ENCODE peak calls at places on chromosomes 1 and 21, in five cellular contexts. One of them, this sample, is unnamed. For H3K79me2, the result is how much of the 10 kb centered on the place peaks cover.

GRCh38 chr1:170776147-170776734 is 112.3 kb downstream of the PRRX1 start:
- DNase-seq in HepG2: no peak
- DNase-seq in K562: no peak
- DNase-seq in DND-41: no peak
- DNase-seq in neural progenitor cell: no peak
- DNase-seq in this sample: no peak

GRCh38 chr1:78101514-78101913 is 55.7 kb downstream of the GIPC2 start:
- DNase-seq in neural progenitor cell: no peak
- DNase-seq in K562: no peak
- DNase-seq in DND-41: no peak
- DNase-seq in HepG2: peak
- DNase-seq in this sample: no peak

GRCh38 chr1:224502459-224503160 is 68.0 kb upstream of the WDR26 start:
- DNase-seq in neural progenitor cell: peak
- DNase-seq in DND-41: peak
- DNase-seq in K562: peak
- DNase-seq in HepG2: no peak
- DNase-seq in this sample: no peak

GRCh38 chr1:110319332-110320167 is 19.6 kb upstream of the RBM15 start:
- DNase-seq in HepG2: no peak
- DNase-seq in K562: no peak
- DNase-seq in DND-41: no peak
- DNase-seq in neural progenitor cell: no peak
- DNase-seq in this sample: no peak

GRCh38 chr1:55526716-55527115 is 311.6 kb upstream of the USP24 start:
- DNase-seq in HepG2: no peak
- DNase-seq in neural progenitor cell: peak
- DNase-seq in DND-41: no peak
- DNase-seq in K562: no peak
- DNase-seq in this sample: no peak

GRCh38 chr1:183349201-183349711 is 68.9 kb downstream of the NMNAT2 start:
- DNase-seq in DND-41: no peak
- DNase-seq in HepG2: no peak
- DNase-seq in neural progenitor cell: peak
- DNase-seq in K562: no peak
- DNase-seq in this sample: no peak

GRCh38 chr1:198056255-198056654 is 100.5 kb upstream of the NEK7 start:
- DNase-seq in neural progenitor cell: peak
- DNase-seq in DND-41: peak
- DNase-seq in HepG2: peak
- DNase-seq in K562: no peak
- DNase-seq in this sample: peak

GRCh38 chr1:31811605-31812004 is 4.2 kb downstream of the SPOCD1 start:
- DNase-seq in K562: peak
- DNase-seq in DND-41: no peak
- DNase-seq in HepG2: peak
- DNase-seq in neural progenitor cell: peak
- DNase-seq in this sample: peak

GRCh38 chr1:19483261-19483660 is 2.1 kb downstream of the CAPZB start:
- DNase-seq in HepG2: no peak
- DNase-seq in DND-41: no peak
- DNase-seq in neural progenitor cell: no peak
- DNase-seq in K562: no peak
- DNase-seq in this sample: no peak

GRCh38 chr1:46806196-46807020 is 7.6 kb downstream of the CYP4B1 start:
- DNase-seq in neural progenitor cell: no peak
- DNase-seq in HepG2: no peak
- DNase-seq in K562: no peak
- DNase-seq in DND-41: no peak
- DNase-seq in this sample: no peak

GRCh38 chr1:151130837-151131586 is 15.4 kb downstream of the SEMA6C start:
- DNase-seq in neural progenitor cell: peak
- DNase-seq in DND-41: no peak
- DNase-seq in K562: peak
- DNase-seq in HepG2: no peak
- DNase-seq in this sample: peak

GRCh38 chr1:176643536-176643935 is 180.6 kb downstream of the PAPPA2 start:
- DNase-seq in neural progenitor cell: no peak
- DNase-seq in K562: no peak
- DNase-seq in DND-41: no peak
- DNase-seq in HepG2: no peak
- DNase-seq in this sample: no peak

GRCh38 chr1:174160109-174160473 is 771 bp downstream of the RABGAP1L start:
- DNase-seq in K562: peak
- DNase-seq in DND-41: no peak
- DNase-seq in neural progenitor cell: peak
- DNase-seq in HepG2: peak
- DNase-seq in this sample: peak

GRCh38 chr1:43688109-43688387 is 19.3 kb upstream of the ST3GAL3 start:
- DNase-seq in neural progenitor cell: no peak
- DNase-seq in DND-41: no peak
- DNase-seq in K562: no peak
- DNase-seq in HepG2: no peak
- DNase-seq in this sample: no peak

GRCh38 chr1:67853704-67854103 is 20.4 kb upstream of the GNG12 start:
- DNase-seq in neural progenitor cell: peak
- DNase-seq in K562: peak
- DNase-seq in HepG2: peak
- DNase-seq in DND-41: peak
- DNase-seq in this sample: peak

GRCh38 chr1:46811053-46811452 is 12.2 kb downstream of the CYP4B1 start:
- DNase-seq in K562: no peak
- DNase-seq in HepG2: no peak
- DNase-seq in neural progenitor cell: no peak
- DNase-seq in DND-41: no peak
- DNase-seq in this sample: no peak

GRCh38 chr1:201309420-201309819 is 26.1 kb downstream of the PKP1 start:
- DNase-seq in DND-41: peak
- DNase-seq in neural progenitor cell: peak
- DNase-seq in K562: peak
- DNase-seq in HepG2: peak
- DNase-seq in this sample: peak

GRCh38 chr1:221841291-221841982 is 99.5 kb upstream of the DUSP10 start:
- DNase-seq in DND-41: no peak
- DNase-seq in neural progenitor cell: no peak
- DNase-seq in K562: no peak
- DNase-seq in HepG2: no peak
- DNase-seq in this sample: no peak

GRCh38 chr1:119987689-119988088 is 81.8 kb downstream of the NOTCH2 start:
- DNase-seq in neural progenitor cell: no peak
- DNase-seq in DND-41: peak
- DNase-seq in HepG2: no peak
- DNase-seq in K562: no peak
- DNase-seq in this sample: no peak

DNA sequence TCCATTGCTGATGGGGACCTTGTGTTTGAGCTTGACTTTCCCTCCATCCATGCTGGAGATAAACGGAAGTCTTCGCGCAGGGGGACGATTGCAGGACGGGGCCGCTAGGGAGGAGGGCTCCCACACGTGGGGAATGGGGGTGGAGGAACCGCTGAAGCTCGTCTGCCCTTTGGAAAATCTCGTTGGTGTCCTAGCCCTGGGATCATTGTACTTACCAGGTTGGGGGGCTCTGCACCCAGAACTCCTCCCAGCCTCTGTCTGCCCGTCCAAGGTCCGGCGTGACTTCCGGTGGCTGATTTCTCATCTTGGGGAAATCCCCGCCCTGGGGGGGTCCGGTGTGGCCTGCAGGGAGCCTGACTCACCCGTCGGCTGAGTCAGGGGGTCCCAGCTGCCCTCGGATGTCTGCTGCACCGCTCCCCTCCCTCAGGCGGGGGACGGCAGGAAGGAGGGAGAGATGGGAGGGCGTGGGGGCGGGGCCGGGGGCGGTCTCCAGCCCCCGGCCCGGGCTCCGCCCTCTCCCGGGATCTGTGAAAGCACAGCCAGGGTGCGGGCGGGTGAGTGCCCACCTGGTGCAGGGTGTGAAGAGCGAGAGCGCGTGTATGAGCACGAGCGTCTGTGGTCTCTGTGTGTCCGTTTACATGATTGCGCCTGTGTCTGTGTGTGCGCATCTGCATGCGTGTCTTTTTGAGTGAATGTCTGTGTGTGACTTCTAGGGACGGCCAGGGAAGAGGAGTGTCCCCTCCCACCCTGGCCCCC is 35.8 kb downstream of the PIK3CD start:
- DNase-seq in neural progenitor cell: peak
- DNase-seq in K562: peak
- DNase-seq in HepG2: peak
- DNase-seq in DND-41: peak
- DNase-seq in this sample: peak
- TF ChIP-seq CTCF in neural progenitor cell: peak
- TF ChIP-seq CTCF in K562: peak
- TF ChIP-seq CTCF in HepG2: no peak
- TF ChIP-seq CTCF in DND-41: no peak
- TF ChIP-seq CTCF in this sample: no peak

DNA sequence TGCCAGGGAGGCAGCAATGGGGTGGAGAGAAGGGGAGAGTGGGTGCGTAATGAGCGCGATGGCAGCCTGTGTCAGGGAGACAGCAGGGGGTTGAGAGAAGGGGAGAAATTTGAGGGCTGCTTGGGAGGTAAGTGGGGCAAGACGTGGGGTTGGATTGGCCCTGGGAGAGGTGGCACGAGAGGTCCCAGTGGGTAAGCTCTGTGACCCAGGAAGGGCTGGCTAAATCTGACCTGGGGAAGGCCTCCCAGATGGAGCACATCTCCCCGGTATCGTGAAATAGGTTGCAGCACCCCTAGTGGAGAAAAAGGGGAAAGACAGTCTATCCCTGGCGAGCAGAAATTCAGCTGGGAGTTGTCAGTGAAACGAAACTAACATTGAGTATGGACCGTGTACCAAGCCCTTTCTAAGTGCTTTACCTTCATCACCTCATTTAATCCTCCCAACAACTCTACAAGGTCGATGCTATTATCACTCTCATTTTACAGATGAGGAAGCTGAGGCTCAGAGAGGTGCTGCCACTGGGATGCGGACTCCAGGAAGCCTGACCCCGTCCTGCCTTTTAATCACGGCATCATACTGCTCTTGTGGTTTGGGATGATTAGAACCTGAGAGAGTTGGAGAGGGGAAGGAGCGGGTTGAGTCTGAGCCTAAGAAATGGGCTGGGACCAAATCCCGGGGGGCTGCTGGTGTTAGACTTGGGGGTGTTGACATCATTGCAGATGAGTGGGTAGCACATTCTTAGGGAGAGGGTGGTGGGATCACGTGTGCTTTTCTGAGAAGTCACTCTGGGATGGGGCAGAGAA is 56.6 kb upstream of the RPL11 start:
- DNase-seq in neural progenitor cell: peak
- DNase-seq in DND-41: peak
- DNase-seq in HepG2: peak
- DNase-seq in K562: peak
- DNase-seq in this sample: peak
- H3K27ac ChIP-seq in neural progenitor cell: no peak
- H3K27ac ChIP-seq in DND-41: peak
- H3K27ac ChIP-seq in HepG2: no peak
- H3K27ac ChIP-seq in K562: peak
- H3K27ac ChIP-seq in this sample: no peak

GRCh38 chr1:230156536-230156935 is 89.5 kb downstream of the GALNT2 start:
- DNase-seq in neural progenitor cell: no peak
- DNase-seq in K562: no peak
- DNase-seq in HepG2: no peak
- DNase-seq in DND-41: no peak
- DNase-seq in this sample: no peak
- H3K79me2 ChIP-seq in neural progenitor cell: half or more
- H3K79me2 ChIP-seq in K562: half or more
- H3K79me2 ChIP-seq in HepG2: under half
- H3K79me2 ChIP-seq in DND-41: half or more
- H3K79me2 ChIP-seq in this sample: under half

GRCh38 chr1:88230126-88230525 is 453.9 kb upstream of the PKN2 start:
- DNase-seq in HepG2: no peak
- DNase-seq in DND-41: no peak
- DNase-seq in K562: no peak
- DNase-seq in neural progenitor cell: no peak
- DNase-seq in this sample: no peak

GRCh38 chr1:88224940-88225339 is 459.1 kb upstream of the PKN2 start:
- DNase-seq in DND-41: no peak
- DNase-seq in neural progenitor cell: no peak
- DNase-seq in K562: no peak
- DNase-seq in HepG2: no peak
- DNase-seq in this sample: no peak

GRCh38 chr1:88228153-88228552 is 455.9 kb upstream of the PKN2 start:
- DNase-seq in neural progenitor cell: no peak
- DNase-seq in HepG2: no peak
- DNase-seq in K562: no peak
- DNase-seq in DND-41: no peak
- DNase-seq in this sample: no peak
- TF ChIP-seq CTCF in neural progenitor cell: peak
- TF ChIP-seq CTCF in HepG2: no peak
- TF ChIP-seq CTCF in K562: no peak
- TF ChIP-seq CTCF in DND-41: peak
- TF ChIP-seq CTCF in this sample: no peak

GRCh38 chr1:36443297-36443696 is 7.0 kb downstream of the OSCP1 start:
- DNase-seq in HepG2: no peak
- DNase-seq in K562: no peak
- DNase-seq in neural progenitor cell: no peak
- DNase-seq in DND-41: no peak
- DNase-seq in this sample: no peak
- H3K27ac ChIP-seq in HepG2: no peak
- H3K27ac ChIP-seq in K562: no peak
- H3K27ac ChIP-seq in neural progenitor cell: no peak
- H3K27ac ChIP-seq in DND-41: no peak
- H3K27ac ChIP-seq in this sample: no peak

GRCh38 chr1:84166797-84167196 is 22.7 kb downstream of the PRKACB start:
- DNase-seq in DND-41: no peak
- DNase-seq in K562: no peak
- DNase-seq in neural progenitor cell: no peak
- DNase-seq in HepG2: no peak
- DNase-seq in this sample: no peak
- H3K79me2 ChIP-seq in DND-41: half or more
- H3K79me2 ChIP-seq in K562: under half
- H3K79me2 ChIP-seq in neural progenitor cell: under half
- H3K79me2 ChIP-seq in HepG2: under half
- H3K79me2 ChIP-seq in this sample: under half

GRCh38 chr1:245277276-245277675 is 122.5 kb downstream of the KIF26B start:
- DNase-seq in neural progenitor cell: peak
- DNase-seq in DND-41: peak
- DNase-seq in K562: no peak
- DNase-seq in HepG2: peak
- DNase-seq in this sample: peak
- TF ChIP-seq CTCF in neural progenitor cell: peak
- TF ChIP-seq CTCF in DND-41: peak
- TF ChIP-seq CTCF in K562: peak
- TF ChIP-seq CTCF in HepG2: peak
- TF ChIP-seq CTCF in this sample: peak

DNA sequence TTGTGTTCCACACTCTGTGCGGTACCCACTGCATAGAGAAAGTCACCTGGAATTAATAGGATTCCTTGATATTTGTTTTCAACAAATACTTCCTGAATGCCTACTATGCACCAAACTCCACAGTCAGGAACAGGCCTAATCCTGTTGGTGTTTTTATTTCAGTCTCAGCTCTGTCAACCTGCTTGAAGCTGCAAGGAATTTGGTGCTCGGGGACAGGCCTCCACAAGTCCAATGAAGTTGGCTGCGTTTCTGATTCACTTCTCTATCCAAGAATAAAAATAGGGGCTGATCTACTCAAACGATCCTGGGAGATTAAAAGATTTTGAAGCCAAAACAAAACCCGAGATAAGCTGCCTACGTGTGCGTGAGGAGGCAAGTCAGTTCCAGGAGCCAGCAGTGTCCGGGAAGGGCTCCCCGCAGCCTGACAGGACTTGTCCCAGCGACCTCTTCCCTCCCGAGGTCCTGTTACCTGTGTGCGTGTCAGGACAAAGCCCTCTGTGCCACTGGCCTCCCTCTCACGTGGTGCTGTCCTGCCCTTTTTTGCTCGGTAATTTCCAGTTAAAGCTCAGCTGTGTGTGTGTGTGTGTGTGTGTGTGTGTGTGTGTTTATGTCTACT is 98.0 kb downstream of the ETS2 start:
- DNase-seq in HepG2: no peak
- DNase-seq in K562: no peak
- DNase-seq in DND-41: no peak
- DNase-seq in neural progenitor cell: peak
- DNase-seq in this sample: no peak
- H3K27ac ChIP-seq in HepG2: no peak
- H3K27ac ChIP-seq in K562: no peak
- H3K27ac ChIP-seq in DND-41: no peak
- H3K27ac ChIP-seq in neural progenitor cell: no peak
- H3K27ac ChIP-seq in this sample: no peak

This sample was measured in H9.